ENCODE peak calls at places on chromosomes 4 and X, in five cellular contexts. L, I, E, D and Z are unnamed samples.

GRCh38 chr4:14022428-14022827 is 394.9 kb upstream of the BOD1L1 start:
- DNase-seq in I (no peak), E (no peak), D (no peak), L (no peak), Z (no peak)

GRCh38 chrX:1464282-1465131 is 11.8 kb upstream of the ASMTL start:
- DNase-seq in D (peak; percentile 10), L (no peak), E (peak; percentile 71), I (no peak), Z (no peak)

GRCh38 chrX:110442631-110443030 is 84.0 kb downstream of the RTL9 start:
- DNase-seq in D (peak; percentile 24), I (no peak), L (no peak), E (no peak), Z (no peak)

GRCh38 chr4:40377462-40378385 is 42.6 kb downstream of the CHRNA9 start:
- DNase-seq in D (peak; percentile 24), I (no peak), E (no peak), L (no peak), Z (no peak)

GRCh38 chr4:39706829-39707511 is 9.0 kb downstream of the UBE2K start:
- DNase-seq in I (no peak), D (no peak), E (no peak), L (no peak), Z (no peak)

GRCh38 chr4:122475233-122475632 is 18.7 kb upstream of the IL2 start:
- DNase-seq in D (no peak), I (no peak), L (no peak), E (no peak), Z (no peak)

GRCh38 chr4:150501019-150501727 is 80.8 kb upstream of the MAB21L2 start:
- DNase-seq in D (peak; percentile 5), E (no peak), L (no peak), I (no peak), Z (no peak)

GRCh38 chrX:39855748-39856129 is 242.0 kb downstream of the BCOR start:
- DNase-seq in L (peak; percentile 77), D (peak; percentile 32), E (no peak), I (no peak), Z (no peak)

GRCh38 chrX:45668686-45669443 is 468.2 kb upstream of the DIPK2B start:
- DNase-seq in L (no peak), I (no peak), D (no peak), E (no peak), Z (no peak)

GRCh38 chrX:40542972-40543371 is 37.8 kb upstream of the ATP6AP2 start:
- DNase-seq in D (no peak), E (no peak), I (no peak), L (no peak), Z (no peak)

DNA sequence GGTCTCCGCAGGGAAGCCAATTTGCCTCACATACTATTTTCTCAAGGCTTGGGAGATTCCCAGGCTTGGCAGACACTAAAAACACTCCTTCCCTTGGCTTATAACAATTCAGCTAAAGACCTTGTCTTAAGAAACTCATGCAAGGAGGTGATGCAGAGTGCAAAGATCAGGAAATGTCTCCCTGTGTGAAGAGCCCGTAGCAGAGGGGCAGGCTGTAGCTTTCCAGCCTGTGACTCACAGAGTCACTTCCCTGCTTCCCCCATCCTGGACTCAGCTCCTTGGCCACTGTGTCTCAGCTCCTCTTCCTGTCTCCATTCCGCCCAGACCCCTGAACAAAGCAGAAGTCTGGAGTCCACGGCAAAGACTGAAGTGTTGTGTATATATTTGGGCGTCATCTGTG is 56.1 kb downstream of the KDR start:
- DNase-seq in D (no peak), E (no peak), I (no peak), L (no peak), Z (no peak)
- H3K27ac ChIP-seq in D (no peak overlapping the region), E (no peak overlapping the region), I (peak overlapping the region; percentile 49), L (no peak overlapping the region), Z (no peak overlapping the region)

DNA sequence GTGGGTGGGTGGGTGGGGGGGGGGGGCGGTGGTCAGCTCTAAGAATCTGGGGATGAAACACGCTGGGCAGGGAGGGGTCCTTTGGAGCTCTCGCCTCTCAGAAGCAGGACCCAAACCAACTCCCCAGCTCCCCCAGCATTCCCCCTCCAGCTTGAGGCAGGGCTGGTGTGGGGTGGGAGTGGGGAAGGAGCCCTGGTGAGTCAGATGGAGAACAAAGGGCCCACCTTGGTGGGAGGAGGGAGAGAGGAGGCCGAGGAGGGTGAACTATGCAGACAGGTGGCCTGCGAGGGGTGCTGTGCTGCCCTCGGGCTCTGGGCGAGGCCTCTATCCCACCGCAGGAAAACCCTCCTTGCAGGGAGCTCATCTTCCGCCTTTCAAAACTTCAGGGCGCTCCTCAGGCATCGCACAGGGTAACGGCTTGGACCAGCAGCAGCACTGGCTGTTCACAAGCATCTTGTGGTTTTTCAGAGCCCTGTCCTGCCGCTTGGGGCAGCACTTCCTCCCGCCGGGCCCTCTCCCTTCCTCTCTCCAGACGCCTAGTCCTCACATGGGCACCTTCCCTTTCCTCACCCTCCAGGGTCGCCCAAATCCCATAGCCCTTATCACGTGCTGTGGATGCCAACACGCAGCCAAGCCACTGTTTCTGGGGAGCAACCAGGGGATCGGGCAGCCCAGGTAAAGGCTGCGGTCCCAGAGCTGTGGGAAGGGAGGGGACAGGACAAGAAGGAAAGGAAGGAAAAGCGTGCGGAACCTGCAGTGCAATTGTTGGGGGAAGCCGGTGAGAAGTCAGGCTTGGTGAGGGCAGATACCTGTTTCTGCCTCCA is 34.0 kb upstream of the GRPEL1 start:
- DNase-seq in L (no peak), I (peak; percentile 74), D (peak; percentile 78), E (peak; percentile 90), Z (peak; percentile 48)
- H3K27ac ChIP-seq in L (no peak overlapping the region), I (no peak overlapping the region), D (no peak overlapping the region), E (no peak overlapping the region), Z (no peak overlapping the region)

GRCh38 chr4:105978684-105979296 is 83.5 kb downstream of the NPNT start:
- DNase-seq in E (no peak), L (no peak), I (peak; percentile 17), D (no peak), Z (no peak)
- H3K27ac ChIP-seq in E (no peak overlapping the region), L (no peak overlapping the region), I (no peak overlapping the region), D (no peak overlapping the region), Z (no peak overlapping the region)

GRCh38 chrX:41705680-41706374 is 17.1 kb downstream of the GPR34 start:
- DNase-seq in I (no peak), D (peak; percentile 80), L (peak; percentile 62), E (no peak), Z (no peak)

GRCh38 chrX:41716767-41717473 is 7.1 kb upstream of the GPR82 start:
- DNase-seq in E (no peak), D (no peak), I (no peak), L (no peak), Z (no peak)

GRCh38 chrX:41707218-41707617 is 16.8 kb upstream of the GPR82 start:
- DNase-seq in E (no peak), D (no peak), I (no peak), L (no peak), Z (no peak)

GRCh38 chrX:41716217-41716616 is 7.8 kb upstream of the GPR82 start:
- DNase-seq in I (no peak), L (no peak), D (no peak), E (no peak), Z (no peak)

DNA sequence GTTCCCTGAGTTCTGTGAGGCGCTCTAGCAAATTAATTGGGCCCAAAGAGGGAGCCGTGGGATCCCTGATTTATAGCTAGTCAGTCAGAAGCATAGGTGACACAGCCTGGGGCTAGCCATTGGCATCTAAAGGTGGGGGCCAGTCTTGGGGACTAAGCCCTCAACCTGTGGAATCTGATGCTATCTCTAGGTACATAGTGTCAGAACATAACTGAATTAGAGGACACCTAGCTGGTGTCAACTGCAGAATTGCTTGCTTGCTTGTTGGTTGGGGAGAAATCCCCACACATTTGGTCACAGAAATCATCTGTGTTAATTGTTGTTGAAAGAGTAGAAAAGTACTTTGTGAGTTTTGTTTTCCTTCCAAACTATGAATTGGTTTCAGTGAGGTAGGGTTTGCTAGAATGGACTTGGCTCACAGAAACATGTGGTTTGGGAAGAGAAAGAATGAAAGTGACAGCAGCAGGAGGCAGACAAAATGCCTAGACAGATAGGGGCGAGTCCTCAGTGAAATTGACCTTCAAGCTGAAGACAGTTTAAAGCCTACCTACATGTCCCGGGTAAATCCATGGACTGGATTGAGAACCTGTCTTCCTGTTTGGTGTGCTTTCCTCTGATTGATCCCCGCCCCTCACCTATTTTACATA is 12.8 kb upstream of the GPR82 start:
- DNase-seq in L (no peak), I (no peak), D (no peak), E (no peak), Z (no peak)
- H3K27ac ChIP-seq in L (no peak overlapping the region), I (no peak overlapping the region), D (no peak overlapping the region), E (no peak overlapping the region), Z (no peak overlapping the region)

DNA sequence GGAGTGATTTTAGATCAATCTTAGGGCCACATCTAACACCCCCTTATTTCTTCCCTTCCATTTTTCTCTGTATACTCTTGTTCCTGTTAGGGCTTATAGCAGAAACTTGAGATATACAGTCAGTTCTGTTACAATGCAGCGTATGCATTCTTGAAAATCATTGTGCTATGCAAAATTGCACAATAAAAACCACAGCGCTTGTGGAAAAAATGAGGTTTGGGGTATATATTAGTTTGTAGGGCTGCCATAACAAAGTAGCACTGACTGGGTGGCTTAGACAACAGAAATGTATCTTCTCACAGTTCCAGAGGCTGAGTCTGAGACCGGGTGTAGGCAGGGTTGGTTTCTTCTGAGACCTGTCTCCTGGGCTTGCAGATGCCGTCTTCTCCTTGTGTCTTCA is 59.0 kb downstream of the WWC2 start:
- DNase-seq in D (peak; percentile 33), I (no peak), E (no peak), L (no peak), Z (no peak)
- H3K27ac ChIP-seq in D (no peak overlapping the region), I (no peak overlapping the region), E (no peak overlapping the region), L (no peak overlapping the region), Z (no peak overlapping the region)

GRCh38 chr4:6562931-6563901 is 11.8 kb upstream of the MAN2B2 start:
- DNase-seq in E (no peak), I (no peak), L (no peak), D (peak; percentile 25), Z (no peak)
- H3K27ac ChIP-seq in E (no peak overlapping the region), I (no peak overlapping the region), L (no peak overlapping the region), D (no peak overlapping the region), Z (peak overlapping the region; percentile 36)

DNA sequence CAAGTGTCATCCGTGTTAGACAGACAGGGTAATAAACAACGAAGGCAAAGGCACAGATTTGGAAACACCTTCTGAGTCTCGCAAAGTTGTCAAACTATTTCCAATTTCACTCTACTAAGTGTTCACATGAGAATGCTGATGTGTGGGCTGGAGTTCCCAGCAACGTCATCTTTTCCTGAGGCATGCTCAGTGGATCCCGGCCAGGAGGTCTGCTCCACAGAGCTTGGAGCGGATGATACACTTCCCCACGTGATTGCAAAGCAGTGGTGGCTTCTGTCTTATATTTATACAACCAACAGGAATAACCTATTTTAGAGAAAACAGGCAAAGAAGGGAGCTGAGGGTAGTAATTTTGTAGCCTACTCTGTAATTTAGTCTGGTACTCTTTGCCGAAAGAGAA is 40.1 kb upstream of the PDK3 start:
- DNase-seq in D (no peak), I (peak; percentile 28), L (no peak), E (no peak), Z (no peak)
- H3K27ac ChIP-seq in D (no peak overlapping the region), I (no peak overlapping the region), L (no peak overlapping the region), E (no peak overlapping the region), Z (no peak overlapping the region)

DNA sequence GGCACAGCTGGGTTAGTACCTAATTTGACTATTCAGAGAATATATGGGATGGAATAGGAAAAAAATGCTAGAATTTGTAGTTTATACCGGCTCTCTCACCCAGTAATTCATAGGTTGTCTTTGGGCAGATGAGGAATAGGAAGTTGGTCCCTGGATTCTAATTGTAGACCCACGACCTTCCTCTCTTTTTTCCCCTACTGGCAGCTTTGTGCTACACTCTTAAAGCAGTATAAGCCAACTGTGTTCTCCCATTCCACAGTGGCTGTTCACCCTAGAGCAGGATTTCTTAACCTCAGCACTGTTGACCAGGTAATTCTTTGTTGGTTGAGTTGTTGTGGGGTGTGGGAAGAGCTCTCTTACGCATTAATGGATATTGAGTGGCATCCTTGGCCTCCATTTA is 92.9 kb downstream of the FNIP2 start:
- DNase-seq in L (no peak), I (no peak), E (no peak), D (no peak), Z (no peak)
- H3K27ac ChIP-seq in L (peak overlapping the region; percentile 54), I (no peak overlapping the region), E (no peak overlapping the region), D (no peak overlapping the region), Z (no peak overlapping the region)